ENCODE peak calls at places on chromosomes 6 and 20, in eight cellular contexts. T is heart left ventricle, N is transverse colon, C is HCT116, O is stomach, A is Peyer's patch, Y is K562, F is GM12878. M is an unnamed sample.

GRCh38 chr6:74534485-74535211 is 671.2 kb downstream of the COL12A1 start:
- DNase-seq in T (no peak), N (no peak), C (peak), O (no peak), A (no peak), Y (no peak), F (no peak), M (no peak)

GRCh38 chr6:126926926-126927325 is 191.5 kb upstream of the RSPO3 start:
- DNase-seq in T (no peak), N (no peak), C (no peak), O (no peak), A (no peak), Y (no peak), F (no peak), M (no peak)

GRCh38 chr6:105326216-105326615 is 76.7 kb downstream of the PREP start:
- DNase-seq in T (no peak), N (peak), C (peak), O (peak), A (peak), Y (no peak), F (no peak), M (no peak)

GRCh38 chr6:366972-367794 is 24.4 kb upstream of the IRF4 start:
- DNase-seq in T (no peak), N (no peak), C (no peak), O (no peak), A (no peak), Y (no peak), F (no peak), M (no peak)

GRCh38 chr20:36654506-36654905 is 8.5 kb upstream of the SLA2 start:
- DNase-seq in T (no peak), N (no peak), C (no peak), O (no peak), A (no peak), Y (no peak), F (no peak), M (no peak)

GRCh38 chr6:36029464-36029863 is 1.9 kb downstream of the MAPK14 start:
- DNase-seq in T (no peak), N (no peak), C (no peak), O (no peak), A (no peak), Y (no peak), F (no peak), M (no peak)

GRCh38 chr6:42316981-42317380 is 99.3 kb upstream of the MRPS10 start:
- DNase-seq in T (no peak), N (no peak), C (no peak), O (no peak), A (no peak), Y (no peak), F (peak), M (no peak)

GRCh38 chr20:10309326-10309725 is 90.7 kb downstream of the SNAP25 start:
- DNase-seq in T (no peak), N (no peak), C (no peak), O (no peak), A (no peak), Y (no peak), F (no peak), M (peak)

GRCh38 chr20:11380283-11380682 is 537.4 kb upstream of the BTBD3 start:
- DNase-seq in T (no peak), N (no peak), C (no peak), O (no peak), A (no peak), Y (no peak), F (peak), M (no peak)

GRCh38 chr20:48823476-48823875 is 4.3 kb downstream of the PREX1 start:
- DNase-seq in T (no peak), N (no peak), C (no peak), O (no peak), A (no peak), Y (no peak), F (no peak), M (no peak)

GRCh38 chr20:23629017-23629541 is 8.7 kb downstream of the CST3 start:
- DNase-seq in T (peak), N (peak), C (peak), O (peak), A (peak), Y (no peak), F (no peak), M (peak)

GRCh38 chr6:150711061-150711460 is 111.4 kb downstream of the PLEKHG1 start:
- DNase-seq in T (no peak), N (no peak), C (no peak), O (no peak), A (no peak), Y (no peak), F (no peak), M (no peak)

GRCh38 chr6:130366011-130366963 is at the start of gene TMEM200A:
- DNase-seq in T (peak), N (peak), C (no peak), O (peak), A (peak), Y (no peak), F (no peak), M (peak)

GRCh38 chr6:105844275-105844848 is 241.8 kb upstream of the PRDM1 start:
- DNase-seq in T (peak), N (no peak), C (no peak), O (no peak), A (no peak), Y (no peak), F (no peak), M (no peak)

GRCh38 chr20:43824699-43825402 is 89.8 kb upstream of the TOX2 start:
- DNase-seq in T (no peak), N (no peak), C (no peak), O (no peak), A (no peak), Y (no peak), F (peak), M (no peak)

GRCh38 chr20:41175727-41176330 is 38.5 kb downstream of the PLCG1 start:
- DNase-seq in T (no peak), N (no peak), C (no peak), O (no peak), A (no peak), Y (no peak), F (no peak), M (no peak)

GRCh38 chr6:106293113-106293512 is 32.4 kb downstream of the ATG5 start:
- DNase-seq in T (no peak), N (no peak), C (no peak), O (no peak), A (no peak), Y (no peak), F (no peak), M (no peak)

GRCh38 chr6:30556714-30556963 is 350 bp upstream of the GNL1 start:
- DNase-seq in T (peak), N (peak), C (peak), O (peak), A (peak), Y (no peak), F (no peak), M (no peak)

GRCh38 chr6:68238097-68238597 is 396.9 kb upstream of the ADGRB3 start:
- DNase-seq in T (no peak), N (no peak), C (no peak), O (no peak), A (no peak), Y (no peak), F (no peak), M (no peak)

GRCh38 chr6:1312444-1313363 is 806 bp downstream of the FOXQ1 start:
- DNase-seq in T (no peak), N (no peak), C (no peak), O (no peak), A (no peak), Y (no peak), F (no peak), M (no peak)

GRCh38 chr6:148559848-148560433 is 186.9 kb upstream of the UST start:
- DNase-seq in T (peak), N (peak), C (peak), O (peak), A (peak), Y (peak), F (no peak), M (peak)

GRCh38 chr6:26155066-26155925 is 68.1 kb downstream of the HFE start:
- DNase-seq in T (peak), N (peak), C (no peak), O (no peak), A (peak), Y (no peak), F (no peak), M (no peak)

GRCh38 chr6:105642708-105643107 is 239.8 kb upstream of the PREP start:
- DNase-seq in T (no peak), N (no peak), C (no peak), O (no peak), A (no peak), Y (no peak), F (no peak), M (no peak)

GRCh38 chr6:37889015-37889885 is 69.7 kb downstream of the ZFAND3 start:
- DNase-seq in T (no peak), N (no peak), C (no peak), O (no peak), A (no peak), Y (no peak), F (no peak), M (no peak)

GRCh38 chr6:121794630-121795029 is 359.2 kb downstream of the GJA1 start:
- DNase-seq in T (no peak), N (no peak), C (peak), O (no peak), A (no peak), Y (no peak), F (no peak), M (peak)

GRCh38 chr6:53461682-53462081 is 83.2 kb downstream of the GCLC start:
- DNase-seq in T (peak), N (peak), C (no peak), O (no peak), A (no peak), Y (no peak), F (no peak), M (no peak)

GRCh38 chr6:132816665-132817064 is 2.3 kb downstream of the RPS12 start:
- DNase-seq in T (no peak), N (no peak), C (no peak), O (no peak), A (no peak), Y (peak), F (no peak), M (no peak)

GRCh38 chr6:132820629-132821381 is 6.4 kb downstream of the RPS12 start:
- DNase-seq in T (no peak), N (no peak), C (no peak), O (no peak), A (no peak), Y (no peak), F (no peak), M (no peak)

GRCh38 chr6:132818404-132819359 is 4.3 kb downstream of the RPS12 start:
- DNase-seq in T (no peak), N (no peak), C (no peak), O (no peak), A (no peak), Y (no peak), F (no peak), M (no peak)

GRCh38 chr6:132817554-132818403 is 3.4 kb downstream of the RPS12 start:
- DNase-seq in T (no peak), N (no peak), C (no peak), O (no peak), A (no peak), Y (no peak), F (no peak), M (no peak)

DNA sequence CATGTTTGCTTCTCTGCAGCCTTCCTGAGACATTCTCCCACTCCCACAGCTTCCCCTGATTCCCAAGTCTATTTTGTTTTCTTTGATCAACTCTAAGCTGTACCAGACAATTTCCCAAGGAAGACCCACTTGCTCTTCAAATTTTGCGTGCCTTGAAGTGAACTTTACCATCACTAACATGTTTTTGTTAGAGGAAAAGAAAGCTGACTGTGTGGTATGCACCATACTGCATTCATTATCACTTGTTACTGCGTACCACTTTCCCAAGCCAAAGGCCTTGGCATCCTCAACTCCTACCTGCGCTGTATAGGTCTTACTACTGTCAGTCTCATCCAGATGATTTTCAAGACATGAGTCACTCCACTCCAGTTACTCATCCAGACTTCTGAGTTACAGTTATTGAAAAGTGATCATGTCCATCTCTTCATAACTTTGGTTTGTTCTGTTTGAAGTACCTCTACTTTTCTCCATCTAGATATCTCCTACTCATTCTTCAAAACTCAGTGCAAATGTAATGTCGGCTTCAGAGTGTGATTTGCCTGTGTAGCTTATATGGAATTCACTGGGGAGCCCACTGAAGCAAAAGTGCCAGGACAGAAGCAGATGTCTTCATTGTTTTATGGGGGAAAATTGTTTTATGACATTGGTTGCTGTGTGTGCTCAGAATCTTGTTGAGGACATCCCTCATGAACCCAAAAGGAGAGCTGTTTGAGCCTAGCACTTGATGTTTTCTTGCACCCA is 5.2 kb downstream of the RPS12 start:
- DNase-seq in T (no peak), N (no peak), C (no peak), O (no peak), A (no peak), Y (no peak), F (no peak), M (no peak)
- TF ChIP-seq POLR2A in T (no peak), N (no peak), C (peak), O (no peak), A (no peak), Y (peak), F (peak), M (no peak)

DNA sequence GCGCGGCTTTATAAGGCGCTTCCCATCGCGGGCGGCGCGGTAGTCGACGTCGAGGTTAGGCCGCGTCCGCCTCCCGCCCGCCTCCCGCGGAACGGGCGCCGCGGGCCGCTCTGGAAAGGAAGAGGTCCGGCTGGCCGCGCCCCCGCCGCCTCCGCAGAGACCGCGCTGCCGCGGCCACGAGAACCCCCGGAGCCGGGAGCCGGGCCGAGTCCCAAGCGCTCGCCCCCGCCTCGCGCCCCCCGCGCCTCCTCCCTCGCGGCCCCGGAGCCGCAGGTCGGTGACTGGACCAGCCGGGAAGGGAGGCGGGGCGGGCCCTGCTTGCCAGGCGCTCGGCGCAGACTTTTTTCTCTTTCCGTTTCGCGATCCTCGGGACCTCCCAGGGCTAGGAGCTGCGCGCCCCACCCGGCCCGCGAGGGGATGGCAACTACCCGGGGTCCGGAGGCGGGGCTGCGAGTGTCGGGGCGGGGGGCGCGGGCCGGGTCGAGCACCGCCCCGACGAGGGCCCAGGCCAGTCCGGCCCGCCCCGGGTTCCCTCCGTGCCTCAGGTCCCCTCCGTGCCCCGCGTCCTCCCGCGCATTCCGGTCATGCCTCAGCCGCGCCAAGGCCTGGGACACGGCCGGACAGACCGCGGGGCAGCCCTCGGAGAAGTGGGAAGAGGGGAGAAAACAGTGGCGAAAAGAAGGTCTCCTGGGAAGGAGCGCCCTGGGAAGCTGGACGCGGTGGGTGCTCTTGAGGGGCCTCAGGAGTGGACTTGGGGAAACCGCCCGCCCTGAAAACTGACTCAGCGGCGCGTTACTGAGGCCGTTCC is 421 bp upstream of the PXDC1 start:
- DNase-seq in T (peak), N (peak), C (peak), O (peak), A (peak), Y (peak), F (no peak), M (peak)
- TF ChIP-seq POLR2A in T (peak), N (peak), C (no peak), O (no peak), A (peak), Y (no peak), F (no peak), M (peak)

GRCh38 chr20:2763186-2763585 is 37.2 kb downstream of the CPXM1 start:
- DNase-seq in T (no peak), N (no peak), C (no peak), O (peak), A (no peak), Y (no peak), F (no peak), M (no peak)

GRCh38 chr20:2771631-2772080 is 28.8 kb downstream of the CPXM1 start:
- DNase-seq in T (no peak), N (no peak), C (no peak), O (no peak), A (no peak), Y (no peak), F (no peak), M (no peak)

GRCh38 chr20:2768632-2769015 is 31.8 kb downstream of the CPXM1 start:
- DNase-seq in T (no peak), N (no peak), C (no peak), O (no peak), A (no peak), Y (no peak), F (no peak), M (no peak)

GRCh38 chr20:2762578-2763131 is 37.8 kb downstream of the CPXM1 start:
- DNase-seq in T (no peak), N (no peak), C (no peak), O (no peak), A (no peak), Y (no peak), F (no peak), M (no peak)

GRCh38 chr20:2767768-2768631 is 32.4 kb downstream of the CPXM1 start:
- DNase-seq in T (no peak), N (no peak), C (no peak), O (peak), A (no peak), Y (no peak), F (no peak), M (no peak)
- TF ChIP-seq POLR2A in T (no peak), N (no peak), C (no peak), O (no peak), A (no peak), Y (no peak), F (no peak), M (no peak)

GRCh38 chr20:64069614-64070243 is 6.7 kb downstream of the TCEA2 start:
- DNase-seq in T (no peak), N (no peak), C (no peak), O (peak), A (no peak), Y (peak), F (no peak), M (no peak)
- TF ChIP-seq POLR2A in T (no peak), N (no peak), C (no peak), O (no peak), A (no peak), Y (no peak), F (no peak), M (no peak)

GRCh38 chr6:167932468-167933276 is 64.8 kb upstream of the KIF25 start:
- DNase-seq in T (no peak), N (peak), C (no peak), O (no peak), A (no peak), Y (no peak), F (no peak), M (no peak)
- TF ChIP-seq POLR2A in T (no peak), N (no peak), C (no peak), O (no peak), A (no peak), Y (no peak), F (no peak), M (no peak)

GRCh38 chr20:57389695-57390603 is 1.2 kb upstream of the RBM38 start:
- DNase-seq in T (peak), N (peak), C (no peak), O (no peak), A (peak), Y (peak), F (no peak), M (no peak)
- TF ChIP-seq POLR2A in T (no peak), N (no peak), C (peak), O (no peak), A (no peak), Y (peak), F (peak), M (no peak)

DNA sequence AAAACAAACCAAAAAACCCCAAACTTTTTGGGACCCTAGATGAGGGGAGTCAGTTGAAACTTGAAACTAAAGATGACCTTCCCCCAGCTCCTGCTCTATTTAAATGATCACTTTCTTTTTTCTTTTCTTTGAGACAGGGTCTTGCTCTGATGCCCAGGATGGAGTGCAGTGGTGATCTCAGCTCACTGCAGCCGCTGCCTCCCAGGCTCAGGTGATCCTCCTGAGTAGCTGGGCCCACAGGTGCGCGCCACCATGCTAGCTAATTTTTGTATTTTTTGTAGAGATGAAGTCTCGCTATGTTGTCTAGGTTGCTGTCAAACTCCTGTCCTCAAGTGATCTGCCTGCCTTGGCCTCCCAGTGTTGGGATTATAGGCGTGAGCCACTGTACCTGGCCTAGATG is 7.3 kb upstream of the DSP start:
- DNase-seq in T (no peak), N (no peak), C (no peak), O (no peak), A (no peak), Y (no peak), F (no peak), M (no peak)
- TF ChIP-seq POLR2A in T (no peak), N (no peak), C (no peak), O (no peak), A (no peak), Y (no peak), F (no peak), M (no peak)